ENCODE peak calls at places on chromosomes 5 and 9, in seven cellular contexts. K, Y, D, Q, Z, I and H are unnamed samples.

GRCh38 chr9:113373255-113373654 is 3.5 kb downstream of the HDHD3 start:
- DNase-seq in Z (no peak), D (no peak), Y (no peak), K (no peak), I (no peak), Q (peak), H (no peak)

GRCh38 chr5:148708854-148709253 is 54.5 kb upstream of the HTR4 start:
- DNase-seq in Z (no peak), D (no peak), I (no peak), K (no peak), Q (no peak), Y (peak), H (no peak)

GRCh38 chr5:40799248-40799647 is 1.1 kb upstream of the PRKAA1 start:
- DNase-seq in K (no peak), Z (no peak), Q (no peak), D (no peak), I (no peak), Y (peak), H (no peak)

GRCh38 chr5:176550275-176550831 is 1.2 kb downstream of the CDHR2 start:
- DNase-seq in Q (no peak), I (no peak), Y (no peak), K (no peak), D (no peak), Z (no peak), H (no peak)

GRCh38 chr9:129487658-129488483 is 133.0 kb downstream of the C9orf50 start:
- DNase-seq in Z (peak), Y (no peak), D (no peak), Q (peak), I (peak), K (no peak), H (no peak)

GRCh38 chr5:173041881-173042481 is 14.2 kb upstream of the CREBRF start:
- DNase-seq in I (no peak), K (no peak), Z (peak), Q (no peak), Y (no peak), D (no peak), H (no peak)

GRCh38 chr9:112180387-112180881 is 5.3 kb upstream of the SUSD1 start:
- DNase-seq in Z (peak), Y (peak), I (no peak), Q (no peak), D (no peak), K (peak), H (no peak)

GRCh38 chr9:111805841-111806241 is 11.1 kb upstream of the SHOC1 start:
- DNase-seq in D (no peak), Y (peak), Z (no peak), K (no peak), Q (no peak), I (no peak), H (no peak)

GRCh38 chr5:32138839-32139493 is 35.2 kb downstream of the GOLPH3 start:
- DNase-seq in Y (no peak), D (no peak), Z (no peak), K (no peak), Q (no peak), I (no peak), H (no peak)

GRCh38 chr5:69024241-69024651 is 69.6 kb upstream of the SLC30A5 start:
- DNase-seq in D (no peak), K (peak), Z (no peak), Q (peak), I (peak), Y (peak), H (no peak)

GRCh38 chr5:93924628-93925027 is 183.2 kb upstream of the POU5F2 start:
- DNase-seq in Z (no peak), Q (no peak), D (no peak), K (no peak), I (no peak), Y (no peak), H (no peak)

GRCh38 chr5:72531496-72532190 is 24.4 kb upstream of the ZNF366 start:
- DNase-seq in Y (peak), D (no peak), K (no peak), Z (peak), Q (no peak), I (no peak), H (no peak)

GRCh38 chr5:144072518-144072927 is 97.9 kb downstream of the YIPF5 start:
- DNase-seq in K (no peak), I (no peak), Z (no peak), D (no peak), Q (no peak), Y (peak), H (no peak)

GRCh38 chr5:1020461-1020961 is 11.9 kb downstream of the NKD2 start:
- DNase-seq in Y (no peak), Q (no peak), D (no peak), I (no peak), Z (no peak), K (no peak), H (no peak)

GRCh38 chr9:87685871-87686519 is 39.9 kb upstream of the CTSL start:
- DNase-seq in Y (no peak), K (no peak), I (no peak), Z (no peak), Q (peak), D (no peak), H (no peak)

GRCh38 chr5:57911466-57911865 is 428.9 kb upstream of the ACTBL2 start:
- DNase-seq in K (no peak), I (no peak), Z (no peak), D (no peak), Q (no peak), Y (no peak), H (no peak)

GRCh38 chr9:110919609-110920008 is 118.7 kb downstream of the LPAR1 start:
- DNase-seq in Y (peak), Q (no peak), Z (no peak), K (no peak), I (no peak), D (no peak), H (no peak)

GRCh38 chr9:5617749-5618148 is 11.2 kb upstream of the RIC1 start:
- DNase-seq in K (peak), Y (no peak), Q (no peak), I (no peak), D (no peak), Z (no peak), H (no peak)

GRCh38 chr5:120564013-120564412 is 99.9 kb downstream of the PRR16 start:
- DNase-seq in I (peak), Z (no peak), Y (no peak), K (no peak), Q (peak), D (no peak), H (no peak)

GRCh38 chr5:55597014-55597981 is 62.5 kb upstream of the PLPP1 start:
- DNase-seq in K (no peak), I (no peak), Q (no peak), Y (peak), Z (no peak), D (no peak), H (no peak)

GRCh38 chr5:111075520-111075919 is 4.0 kb downstream of the TSLP start:
- DNase-seq in K (no peak), D (no peak), Y (peak), Z (no peak), I (no peak), Q (no peak), H (no peak)

GRCh38 chr9:5478214-5478613 is 27.9 kb downstream of the CD274 start:
- DNase-seq in I (no peak), K (no peak), Q (no peak), Z (no peak), D (no peak), Y (no peak), H (no peak)

GRCh38 chr5:62640437-62640836 is 61.8 kb downstream of the LRRC70 start:
- DNase-seq in Z (no peak), I (no peak), K (no peak), Y (no peak), Q (no peak), D (no peak), H (no peak)

GRCh38 chr9:95796029-95796428 is 79.5 kb upstream of the ERCC6L2 start:
- DNase-seq in D (no peak), I (no peak), K (no peak), Y (no peak), Z (no peak), Q (no peak), H (no peak)

GRCh38 chr5:91263898-91264297 is 119.2 kb downstream of the ARRDC3 start:
- DNase-seq in K (no peak), Z (no peak), Y (no peak), I (no peak), D (no peak), Q (no peak), H (no peak)

GRCh38 chr5:151092750-151093149 is 11.9 kb upstream of the TNIP1 start:
- DNase-seq in Z (no peak), I (no peak), Q (no peak), D (no peak), K (no peak), Y (peak), H (no peak)

GRCh38 chr5:124655943-124656459 is 90.4 kb downstream of the ZNF608 start:
- DNase-seq in I (no peak), K (no peak), Y (peak), Z (no peak), Q (no peak), D (no peak), H (no peak)

GRCh38 chr9:84711936-84712335 is 42.4 kb downstream of the NTRK2 start:
- DNase-seq in K (no peak), Q (no peak), I (no peak), D (no peak), Z (no peak), Y (peak), H (no peak)

GRCh38 chr5:73137575-73138530 is 17.5 kb downstream of the TMEM171 start:
- DNase-seq in I (no peak), Q (no peak), D (no peak), K (no peak), Z (no peak), Y (no peak), H (no peak)

GRCh38 chr9:79026311-79026710 is 545.5 kb upstream of the TLE4 start:
- DNase-seq in Z (no peak), Q (no peak), Y (no peak), D (no peak), I (no peak), K (no peak), H (no peak)

GRCh38 chr9:129471201-129472019 is 149.5 kb downstream of the C9orf50 start:
- DNase-seq in D (no peak), Z (no peak), K (no peak), Y (no peak), Q (no peak), I (no peak), H (no peak)

GRCh38 chr5:138109463-138110265 is 25.8 kb downstream of the WNT8A start:
- DNase-seq in Z (no peak), K (no peak), D (no peak), Y (peak), I (no peak), Q (no peak), H (no peak)

GRCh38 chr5:140348104-140348503 is 1.7 kb upstream of the HBEGF start:
- DNase-seq in Y (peak), Z (no peak), K (no peak), Q (no peak), I (no peak), D (no peak), H (no peak)

DNA sequence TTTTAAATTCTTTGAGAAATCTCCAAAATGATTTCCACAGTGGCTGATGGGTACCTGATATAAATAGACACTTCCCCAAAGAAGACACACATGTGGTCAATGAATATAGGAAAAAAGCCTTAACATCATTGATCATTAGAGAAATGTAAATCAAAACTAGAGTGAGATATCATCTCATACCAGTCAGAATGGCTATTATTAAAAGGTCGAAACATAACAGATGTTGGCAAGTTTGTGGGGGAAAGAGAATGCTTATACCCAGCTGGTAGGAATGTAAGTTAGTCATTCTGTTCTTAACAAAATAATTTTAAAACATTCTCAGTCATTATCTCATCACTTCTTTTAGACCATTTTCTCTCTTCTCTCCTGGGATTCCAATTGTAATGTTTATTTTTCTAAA is 1666.0 kb upstream of the ACO1 start:
- DNase-seq in Z (no peak), Q (no peak), D (no peak), I (no peak), Y (no peak), K (no peak), H (no peak)
- TF ChIP-seq CTCF in Z (no peak), Q (no peak), D (no peak), I (no peak), Y (no peak), K (no peak), H (no peak)

GRCh38 chr5:169226904-169227303 is 74.0 kb downstream of the SLIT3 start:
- DNase-seq in Y (peak), K (no peak), I (peak), Z (no peak), D (no peak), Q (no peak), H (no peak)
- TF ChIP-seq CTCF in Y (peak), K (no peak), I (peak), Z (no peak), D (no peak), Q (peak), H (no peak)

GRCh38 chr5:134224905-134225779 is 731 bp downstream of the PPP2CA start:
- DNase-seq in I (peak), Q (peak), K (peak), Z (peak), Y (peak), D (no peak), H (peak)
- TF ChIP-seq CTCF in I (no peak), Q (peak), K (peak), Z (no peak), Y (no peak), D (no peak), H (no peak)

GRCh38 chr9:28951945-28952344 is 1378.7 kb upstream of the C9orf72 start:
- DNase-seq in I (no peak), D (no peak), Y (peak), Q (peak), K (no peak), Z (no peak), H (no peak)
- TF ChIP-seq CTCF in I (peak), D (no peak), Y (peak), Q (peak), K (peak), Z (no peak), H (no peak)

DNA sequence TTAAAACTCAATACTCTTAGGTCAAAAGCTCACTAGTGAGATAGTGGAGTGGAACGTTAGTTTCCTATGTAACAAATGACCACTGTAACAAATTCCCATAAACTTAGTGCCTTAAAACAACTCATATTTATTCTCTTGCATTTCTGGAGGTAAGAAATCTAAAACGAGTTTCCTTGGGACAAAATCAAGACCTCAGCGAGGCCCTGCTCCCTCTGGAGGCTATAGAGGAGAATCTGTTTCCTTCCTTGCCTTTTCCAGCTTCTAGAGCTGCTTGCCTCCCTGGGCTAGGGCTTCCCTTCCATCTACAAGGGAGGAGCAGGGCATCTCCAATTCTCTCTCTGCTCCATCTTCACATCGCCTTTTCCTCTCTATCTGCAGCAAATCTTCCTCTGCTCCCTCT is 32.0 kb downstream of the SEMA5A start:
- DNase-seq in I (peak), Z (peak), K (no peak), D (no peak), Q (peak), Y (peak), H (no peak)
- TF ChIP-seq CTCF in I (peak), Z (peak), K (no peak), D (no peak), Q (peak), Y (peak), H (no peak)